ENCODE peak calls at places on chromosome 12, in seven cellular contexts. D is fibroblast of lung, J is H9, O is A549, E is lung, B is right cardiac atrium, V is breast epithelium. T is an unnamed sample.

GRCh38 chr12:3315201-3315661 is 175.8 kb upstream of the PRMT8 start:
- DNase-seq in B (peak; percentile 63), O (no peak), V (peak; percentile 87), J (no peak), E (peak; percentile 45), D (peak; percentile 86), T (no peak)

GRCh38 chr12:40691913-40692616 is at the start of gene CNTN1:
- DNase-seq in D (peak; percentile 62), O (peak; percentile 93), B (peak; percentile 34), V (peak; percentile 38), J (peak; percentile 97), E (peak; percentile 61), T (no peak)

GRCh38 chr12:75954076-75954475 is 77.5 kb downstream of the PHLDA1 start:
- DNase-seq in D (peak; percentile 97), O (peak; percentile 94), B (no peak), E (no peak), J (no peak), V (no peak), T (no peak)

GRCh38 chr12:63301311-63301710 is 150.3 kb upstream of the AVPR1A start:
- DNase-seq in O (no peak), E (no peak), V (no peak), B (no peak), J (no peak), D (no peak), T (no peak)

GRCh38 chr12:51636986-51637385 is 46.0 kb downstream of the SCN8A start:
- DNase-seq in D (no peak), O (no peak), E (no peak), B (no peak), J (no peak), V (no peak), T (no peak)

GRCh38 chr12:62983594-62983993 is 48.6 kb upstream of the PPM1H start:
- DNase-seq in O (peak; percentile 29), V (no peak), D (no peak), B (no peak), E (no peak), J (peak; percentile 63), T (no peak)

GRCh38 chr12:69106482-69107118 is 132.8 kb upstream of the CPSF6 start:
- DNase-seq in B (no peak), O (no peak), D (no peak), E (no peak), J (no peak), V (no peak), T (no peak)

GRCh38 chr12:19410211-19410610 is 29.1 kb upstream of the AEBP2 start:
- DNase-seq in E (no peak), J (no peak), B (no peak), D (no peak), V (no peak), O (no peak), T (no peak)

GRCh38 chr12:114263031-114263825 is 142.7 kb downstream of the TBX5 start:
- DNase-seq in O (no peak), V (no peak), D (no peak), E (no peak), J (no peak), B (no peak), T (no peak)

GRCh38 chr12:103832048-103832798 is 8.8 kb downstream of the NT5DC3 start:
- DNase-seq in E (no peak), V (no peak), J (no peak), D (no peak), O (no peak), B (no peak), T (no peak)

DNA sequence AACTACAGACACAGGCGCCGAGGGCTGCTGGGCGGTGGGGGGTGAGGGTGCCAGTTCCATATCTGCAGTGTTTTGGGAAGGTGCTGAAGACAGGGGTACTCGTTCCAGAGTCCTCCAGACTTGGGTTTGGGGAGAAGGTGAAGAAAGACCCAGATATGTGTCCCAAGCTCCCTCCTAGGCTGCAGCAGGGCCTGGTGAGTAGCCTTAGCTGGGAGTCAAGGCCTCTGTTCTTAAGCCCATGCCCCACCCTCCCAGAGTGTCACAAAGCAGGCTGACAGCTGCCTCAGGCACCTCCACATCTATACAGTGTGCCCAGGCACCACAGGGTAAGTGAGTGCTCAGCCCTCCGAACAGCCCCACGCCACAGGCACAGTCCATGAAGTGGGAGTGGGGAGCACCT is 4.3 kb downstream of the NCKAP5L start:
- DNase-seq in B (no peak), E (no peak), V (no peak), J (no peak), D (no peak), O (no peak), T (no peak)
- H3K4me1 ChIP-seq in B (peaks cover 38% of the 10 kb centered on the region), E (peaks cover 22% of the 10 kb centered on the region), V (peaks cover 4% of the 10 kb centered on the region), J (peaks cover 2% of the 10 kb centered on the region), D (peaks cover 30% of the 10 kb centered on the region), O (peaks cover 12% of the 10 kb centered on the region), T (peaks cover 25% of the 10 kb centered on the region)

DNA sequence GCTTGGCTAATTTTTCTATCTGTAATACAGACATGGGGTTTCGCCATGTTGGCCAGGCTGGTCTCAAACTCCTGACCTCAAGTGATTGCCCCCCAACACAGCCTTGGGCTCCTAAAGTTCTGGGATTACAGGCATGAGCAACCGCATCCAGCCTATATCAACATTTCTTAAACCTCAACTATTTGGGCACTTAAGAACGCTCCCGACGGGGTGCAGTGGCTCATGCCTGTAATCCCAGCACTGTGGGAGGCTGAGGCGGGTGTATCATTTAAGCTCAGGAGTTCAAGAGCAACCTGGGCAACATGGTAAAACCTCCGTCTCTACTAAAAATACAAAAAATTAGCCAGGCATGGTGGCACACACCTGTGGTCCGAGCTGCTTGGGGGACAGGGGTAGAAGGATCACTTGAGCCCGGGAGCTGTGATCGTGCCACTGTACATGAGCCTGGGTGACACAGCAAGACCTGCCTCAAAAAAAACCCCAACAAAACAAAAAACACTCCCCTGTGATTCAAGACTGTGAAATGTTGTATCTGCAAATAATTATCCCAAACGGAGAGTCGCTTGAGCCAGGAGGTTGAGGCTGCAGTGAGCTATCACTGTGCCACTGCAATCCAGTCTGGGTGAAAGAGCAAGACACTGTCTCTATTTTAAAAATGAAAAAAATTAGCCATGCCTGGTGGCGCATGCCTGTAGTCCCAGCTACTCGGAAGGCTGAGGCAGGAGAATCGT is 21.5 kb downstream of the PPTC7 start:
- DNase-seq in B (no peak), O (peak; percentile 46), V (no peak), E (no peak), J (no peak), D (no peak), T (no peak)
- H3K27ac ChIP-seq in B (peak overlapping the region; percentile 68), O (peak overlapping the region; percentile 27), V (peak overlapping the region; percentile 29), E (no peak overlapping the region), J (no peak overlapping the region), D (no peak overlapping the region), T (peak overlapping the region; percentile 71)

GRCh38 chr12:116922194-116922897 is 11.6 kb downstream of the FBXW8 start:
- DNase-seq in J (no peak), E (no peak), B (no peak), O (no peak), V (no peak), D (peak; percentile 63), T (peak; percentile 20)
- H3K4me1 ChIP-seq in J (no peaks in the 10 kb centered on the region), E (peaks cover 4% of the 10 kb centered on the region), B (peaks cover 2% of the 10 kb centered on the region), O (peaks cover 19% of the 10 kb centered on the region), V (no peaks in the 10 kb centered on the region), D (peaks cover 4% of the 10 kb centered on the region), T (peaks cover 68% of the 10 kb centered on the region)

GRCh38 chr12:10719482-10719881 is 3.6 kb downstream of the YBX3 start:
- DNase-seq in O (no peak), B (no peak), J (no peak), V (no peak), D (no peak), E (no peak), T (no peak)

GRCh38 chr12:10716277-10716676 is 6.8 kb downstream of the YBX3 start:
- DNase-seq in E (no peak), V (no peak), J (no peak), O (no peak), D (no peak), B (no peak), T (no peak)

GRCh38 chr12:10717410-10717809 is 5.7 kb downstream of the YBX3 start:
- DNase-seq in J (no peak), E (no peak), D (no peak), V (no peak), O (no peak), B (no peak), T (no peak)

GRCh38 chr12:10716704-10717315 is 6.3 kb downstream of the YBX3 start:
- DNase-seq in B (peak; percentile 87), O (peak; percentile 69), J (peak; percentile 69), E (peak; percentile 68), V (peak; percentile 92), D (peak; percentile 95), T (no peak)

GRCh38 chr12:10718279-10718821 is 4.8 kb downstream of the YBX3 start:
- DNase-seq in V (no peak), J (no peak), D (peak; percentile 95), E (no peak), O (no peak), B (no peak), T (no peak)
- H3K27ac ChIP-seq in V (peak overlapping the region; percentile 100), J (no peak overlapping the region), D (peak overlapping the region; percentile 77), E (no peak overlapping the region), O (peak overlapping the region; percentile 60), B (peak overlapping the region; percentile 73), T (no peak overlapping the region)

DNA sequence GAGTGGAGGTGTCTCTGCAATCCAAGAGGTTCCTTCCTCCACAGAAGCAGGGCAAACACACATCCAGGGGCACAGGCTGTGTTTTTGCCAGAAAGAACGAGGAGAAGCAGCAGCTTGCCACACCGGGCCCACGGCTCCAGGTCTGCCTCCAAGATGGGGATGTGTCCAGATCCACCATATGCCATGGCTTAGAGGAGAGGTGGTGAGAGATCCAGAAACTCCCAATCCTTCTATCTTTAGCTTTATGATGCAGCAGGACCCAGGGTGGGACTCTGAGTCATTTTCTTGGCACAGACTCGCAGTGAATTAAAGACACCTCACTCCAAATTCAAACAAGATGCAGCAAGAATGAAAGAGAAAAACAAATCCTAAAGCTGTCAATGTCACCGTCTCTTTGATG is 481.4 kb upstream of the TMEM132C start:
- DNase-seq in B (peak; percentile 24), O (no peak), J (no peak), E (no peak), V (no peak), D (no peak), T (no peak)
- H3K4me1 ChIP-seq in B (peaks cover 4% of the 10 kb centered on the region), O (no peaks in the 10 kb centered on the region), J (no peaks in the 10 kb centered on the region), E (no peaks in the 10 kb centered on the region), V (no peaks in the 10 kb centered on the region), D (no peaks in the 10 kb centered on the region), T (no peaks in the 10 kb centered on the region)

GRCh38 chr12:25250744-25251730 is at the start of gene KRAS:
- DNase-seq in B (peak; percentile 98), D (peak; percentile 98), V (peak; percentile 90), E (peak; percentile 96), O (peak; percentile 97), J (peak; percentile 98), T (peak; percentile 90)
- H3K27ac ChIP-seq in B (peak within 1 kb of the TSS; percentile 86), D (peak within 1 kb of the TSS; percentile 74), V (peak within 1 kb of the TSS; percentile 95), E (peak within 1 kb of the TSS; percentile 98), O (peak within 1 kb of the TSS; percentile 93), J (no peak within 1 kb of the TSS), T (peak within 1 kb of the TSS; percentile 91)

GRCh38 chr12:108559748-108560147 is 1.2 kb downstream of the SART3 start:
- DNase-seq in O (no peak), E (no peak), V (no peak), B (no peak), J (no peak), D (no peak), T (no peak)
- H3K4me1 ChIP-seq in O (peaks cover 23% of the 10 kb centered on the region), E (no peaks in the 10 kb centered on the region), V (no peaks in the 10 kb centered on the region), B (peaks cover 11% of the 10 kb centered on the region), J (peaks cover 2% of the 10 kb centered on the region), D (peaks cover 10% of the 10 kb centered on the region), T (peaks cover 53% of the 10 kb centered on the region)

T was measured in naive thymus-derived CD4-positive, alpha-beta T cell.